ENCODE peak calls at places on chromosomes 16 and 17, in five cellular contexts. Z is CD4-positive, CD25-positive, alpha-beta regulatory T cell; Y is heart left ventricle; M is SJCRH30; Q is cardiac muscle cell. X is an unnamed sample. For H3K4me1 and H3K36me3, the result is how much of the 10 kb centered on the place peaks cover.

GRCh38 chr17:5541610-5542202 is 42.6 kb downstream of the NLRP1 start:
- DNase-seq in Y (no peak), M (no peak), Z (no peak), Q (no peak), X (no peak)

GRCh38 chr16:23650674-23651073 is 9.4 kb downstream of the DCTN5 start:
- DNase-seq in Q (no peak), Z (no peak), M (no peak), Y (no peak), X (peak)

GRCh38 chr16:86772671-86773338 is 194.5 kb downstream of the FOXL1 start:
- DNase-seq in Q (peak), Z (no peak), M (peak), Y (no peak), X (peak)

GRCh38 chr17:74569392-74570003 is 2.2 kb upstream of the CD300H start:
- DNase-seq in M (peak), Y (peak), Q (peak), Z (no peak), X (peak)

GRCh38 chr16:82263456-82264159 is 93.6 kb upstream of the MPHOSPH6 start:
- DNase-seq in Y (no peak), Z (peak), Q (peak), M (peak), X (peak)

GRCh38 chr17:55758171-55758570 is 7.3 kb downstream of the PCTP start:
- DNase-seq in Q (no peak), Y (no peak), M (no peak), Z (no peak), X (no peak)

GRCh38 chr16:383326-384020 is 1.7 kb upstream of the PGAP6 start:
- DNase-seq in Q (no peak), Z (peak), Y (no peak), M (no peak), X (no peak)

GRCh38 chr17:30550512-30551273 is 73.5 kb downstream of the GOSR1 start:
- DNase-seq in Z (no peak), Q (peak), Y (no peak), M (peak), X (no peak)

GRCh38 chr17:17435323-17435722 is 41.5 kb upstream of the MED9 start:
- DNase-seq in Y (no peak), Z (no peak), M (peak), Q (peak), X (no peak)

GRCh38 chr17:48471807-48472484 is 41.9 kb upstream of the SKAP1 start:
- DNase-seq in M (no peak), Q (no peak), Y (no peak), Z (no peak), X (no peak)

DNA sequence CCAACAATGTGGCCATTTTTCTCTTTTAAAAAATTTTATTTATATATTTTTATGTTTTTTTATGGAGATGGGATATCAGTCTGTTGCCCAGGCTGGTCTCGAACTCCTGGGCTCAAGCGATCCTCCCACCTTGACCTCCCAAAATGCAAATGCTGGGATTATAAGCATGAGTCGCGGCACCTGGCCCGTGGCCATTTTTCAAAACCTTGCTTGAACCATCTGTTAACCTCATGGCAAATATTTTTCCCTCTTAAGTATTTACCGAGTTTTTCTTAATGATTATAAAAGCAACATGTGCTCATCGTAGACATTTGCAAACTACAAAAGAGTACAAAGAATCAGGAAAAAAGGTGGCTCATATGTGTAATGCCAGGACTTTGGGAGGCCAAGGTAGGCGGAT is 127.6 kb downstream of the ABCC6 start:
- DNase-seq in Q (no peak), Y (no peak), Z (no peak), M (no peak), X (no peak)
- H3K4me1 ChIP-seq in Q (under half), Y (under half), Z (under half), M (under half), X (under half)

GRCh38 chr16:89123001-89123830 is 29.6 kb downstream of the ACSF3 start:
- DNase-seq in Y (peak), M (no peak), Q (no peak), Z (no peak), X (no peak)
- H3K36me3 ChIP-seq in Y (half or more), M (under half), Q (under half), Z (under half), X (under half)

GRCh38 chr16:29809850-29810698 is 1.9 kb upstream of the PRRT2 start:
- DNase-seq in Q (no peak), Y (peak), Z (no peak), M (no peak), X (peak)

GRCh38 chr16:29806641-29807425 is 504 bp downstream of the MAZ start:
- DNase-seq in M (peak), Q (peak), Y (peak), Z (peak), X (peak)

GRCh38 chr16:29807426-29808218 is 1.3 kb downstream of the MAZ start:
- DNase-seq in Y (peak), M (peak), Q (peak), Z (peak), X (peak)

GRCh38 chr16:29809031-29809747 is 2.8 kb upstream of the PRRT2 start:
- DNase-seq in Q (no peak), M (no peak), Y (peak), Z (no peak), X (no peak)

DNA sequence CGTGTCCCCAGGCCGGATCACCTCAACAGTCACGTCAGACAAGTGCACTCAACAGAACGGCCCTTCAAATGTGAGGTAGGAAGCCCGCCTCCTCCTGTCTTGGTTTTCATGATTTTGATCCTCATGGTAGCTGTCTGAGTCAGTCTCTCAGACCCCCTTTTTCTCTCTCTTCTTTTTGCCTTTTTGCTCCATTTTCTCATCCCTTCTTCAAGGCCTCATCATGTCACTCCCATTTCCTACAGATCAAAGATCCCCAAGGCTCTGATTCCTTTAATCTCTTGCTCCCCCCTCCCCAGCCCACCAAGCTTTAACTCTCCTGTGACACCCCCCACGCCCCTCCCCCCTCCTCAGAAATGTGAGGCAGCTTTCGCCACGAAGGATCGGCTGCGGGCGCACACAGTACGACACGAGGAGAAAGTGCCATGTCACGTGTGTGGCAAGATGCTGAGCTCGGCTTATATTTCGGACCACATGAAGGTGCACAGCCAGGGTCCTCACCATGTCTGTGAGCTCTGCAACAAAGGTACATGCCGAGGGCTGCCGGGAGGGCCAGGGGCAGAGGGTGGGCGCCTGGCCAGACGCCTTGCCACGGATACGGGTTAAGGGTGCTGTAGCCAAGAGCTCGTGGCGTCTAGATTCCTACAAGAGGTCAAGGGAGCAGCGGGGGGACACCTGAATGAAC is 2.0 kb downstream of the MAZ start:
- DNase-seq in Y (no peak), M (no peak), Z (no peak), Q (no peak), X (no peak)
- H3K4me3 ChIP-seq in Y (peak), M (peak), Z (peak), Q (peak), X (peak)

DNA sequence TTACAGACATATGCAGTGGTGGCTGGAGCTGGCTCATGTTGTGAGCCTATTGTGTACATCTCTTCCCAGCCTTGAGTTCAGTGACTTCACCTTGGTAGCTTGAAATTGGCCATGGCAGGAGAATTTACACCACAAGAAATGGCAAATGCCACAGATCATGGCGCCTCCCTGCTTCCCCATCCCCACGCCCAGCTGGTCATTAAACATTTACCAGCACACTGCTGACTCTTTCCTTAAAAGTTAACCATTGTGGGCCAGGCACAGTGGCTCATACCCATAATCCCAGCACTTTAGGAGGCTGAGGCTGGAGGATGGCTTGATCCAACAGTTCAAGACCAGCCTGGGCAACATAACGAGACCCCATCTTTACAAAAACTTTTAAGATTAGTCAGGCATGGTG is 22.6 kb upstream of the ITGB4 start:
- DNase-seq in Y (peak), M (no peak), Z (no peak), Q (no peak), X (no peak)
- H3K4me1 ChIP-seq in Y (under half), M (under half), Z (under half), Q (under half), X (under half)

GRCh38 chr16:68357923-68358322 is 47.1 kb downstream of the PRMT7 start:
- DNase-seq in Q (no peak), Z (no peak), M (no peak), Y (no peak), X (no peak)
- H3K36me3 ChIP-seq in Q (under half), Z (under half), M (under half), Y (half or more), X (under half)

GRCh38 chr17:42283241-42284019 is 4.9 kb upstream of the STAT5A start:
- DNase-seq in M (no peak), Z (no peak), Q (no peak), Y (peak), X (no peak)
- H3K4me3 ChIP-seq in M (no peak), Z (no peak), Q (no peak), Y (no peak), X (no peak)

GRCh38 chr16:89319883-89320716 is 102.6 kb downstream of the ZNF778 start:
- DNase-seq in Z (peak), Y (peak), Q (peak), M (peak), X (peak)
- H3K4me1 ChIP-seq in Z (half or more), Y (under half), Q (half or more), M (under half), X (half or more)

GRCh38 chr16:70569752-70570151 is 46.1 kb downstream of the SF3B3 start:
- DNase-seq in Q (no peak), Y (no peak), M (no peak), Z (no peak), X (no peak)
- H3K36me3 ChIP-seq in Q (half or more), Y (half or more), M (half or more), Z (half or more), X (half or more)

GRCh38 chr16:64122177-64122576 is 999.7 kb downstream of the CDH11 start:
- DNase-seq in Y (no peak), M (peak), Z (no peak), Q (peak), X (no peak)
- H3K4me3 ChIP-seq in Y (no peak), M (no peak), Z (no peak), Q (no peak), X (no peak)

GRCh38 chr16:67393790-67394270 is 532 bp upstream of the TPPP3 start:
- DNase-seq in Z (no peak), Q (no peak), M (no peak), Y (peak), X (no peak)
- H3K4me1 ChIP-seq in Z (under half), Q (under half), M (under half), Y (under half), X (under half)

X was measured in A673.